ENCODE peak calls at places on chromosome 20, in four cellular contexts. I is brain microvascular endothelial cell, D is amygdala, J is LoVo. X is an unnamed sample.
A peak's percentile ranks its signal among the peaks of the same experiment; 100 is the strongest.

GRCh38 chr20:9262653-9263194 is 193.8 kb downstream of the PLCB4 start:
- DNase-seq in I (no peak), D (no peak), J (no peak), X (no peak)

GRCh38 chr20:46820682-46821081 is 74.0 kb upstream of the EYA2 start:
- DNase-seq in I (no peak), D (no peak), J (no peak), X (no peak)

GRCh38 chr20:15836634-15837033 is 736.6 kb downstream of the KIF16B start:
- DNase-seq in I (no peak), D (no peak), J (peak; percentile 22), X (no peak)

GRCh38 chr20:37198962-37199660 is 19.8 kb upstream of the MROH8 start:
- DNase-seq in I (no peak), D (no peak), J (no peak), X (no peak)

GRCh38 chr20:47058236-47058635 is 163.6 kb downstream of the EYA2 start:
- DNase-seq in I (no peak), D (no peak), J (no peak), X (no peak)

GRCh38 chr20:59794555-59794954 is 138.9 kb downstream of the SYCP2 start:
- DNase-seq in I (no peak), D (no peak), J (no peak), X (no peak)

GRCh38 chr20:63830821-63831593 is at the start of gene ZBTB46:
- DNase-seq in I (no peak), D (no peak), J (peak; percentile 69), X (no peak)

GRCh38 chr20:21640556-21640955 is 64.9 kb upstream of the PAX1 start:
- DNase-seq in I (no peak), D (no peak), J (peak; percentile 9), X (no peak)

GRCh38 chr20:61026731-61027130 is 225.3 kb upstream of the CDH4 start:
- DNase-seq in I (no peak), D (no peak), J (no peak), X (no peak)

GRCh38 chr20:51237790-51238189 is 214.9 kb upstream of the KCNG1 start:
- DNase-seq in I (no peak), D (no peak), J (no peak), X (no peak)

GRCh38 chr20:2871555-2872303 is 1.6 kb upstream of the PTPRA start:
- DNase-seq in I (no peak), D (no peak), J (no peak), X (no peak)

GRCh38 chr20:41183831-41184230 is 46.5 kb downstream of the PLCG1 start:
- DNase-seq in I (no peak), D (no peak), J (no peak), X (no peak)

GRCh38 chr20:43726811-43727338 is at the start of gene GTSF1L:
- DNase-seq in I (peak; percentile 11), D (no peak), J (no peak), X (no peak)

GRCh38 chr20:6657111-6657510 is 110.4 kb upstream of the BMP2 start:
- DNase-seq in I (no peak), D (no peak), J (no peak), X (no peak)

GRCh38 chr20:62193079-62194025 is 10.5 kb downstream of the MTG2 start:
- DNase-seq in I (no peak), D (no peak), J (no peak), X (no peak)

GRCh38 chr20:54140067-54140466 is 33.7 kb downstream of the CYP24A1 start:
- DNase-seq in I (no peak), D (no peak), J (no peak), X (no peak)

GRCh38 chr20:32263398-32263954 is 14.0 kb upstream of the KIF3B start:
- DNase-seq in I (no peak), D (no peak), J (no peak), X (no peak)

GRCh38 chr20:43658068-43658722 is 8.7 kb upstream of the MYBL2 start:
- DNase-seq in I (no peak), D (no peak), J (peak; percentile 20), X (no peak)

GRCh38 chr20:43909720-43910119 is 4.9 kb upstream of the TOX2 start:
- DNase-seq in I (no peak), D (no peak), J (no peak), X (no peak)

GRCh38 chr20:62592506-62593177 is 49.7 kb upstream of the SLCO4A1 start:
- DNase-seq in I (no peak), D (no peak), J (no peak), X (no peak)

GRCh38 chr20:62774076-62774714 is 22.1 kb upstream of the MRGBP start:
- DNase-seq in I (no peak), D (no peak), J (no peak), X (peak; percentile 51)

GRCh38 chr20:16096756-16097326 is 476.4 kb downstream of the KIF16B start:
- DNase-seq in I (no peak), D (no peak), J (no peak), X (no peak)

GRCh38 chr20:9112541-9113515 is 43.9 kb downstream of the PLCB4 start:
- DNase-seq in I (peak; percentile 62), D (no peak), J (no peak), X (no peak)

GRCh38 chr20:21325296-21325695 is 22.2 kb downstream of the XRN2 start:
- DNase-seq in I (no peak), D (no peak), J (no peak), X (no peak)

GRCh38 chr20:57465943-57466342 is 59.0 kb downstream of the CTCFL start:
- DNase-seq in I (no peak), D (no peak), J (no peak), X (no peak)

GRCh38 chr20:63652192-63652980 is 838 bp downstream of the STMN3 start:
- DNase-seq in I (no peak), D (no peak), J (no peak), X (no peak)

GRCh38 chr20:61419010-61419409 is 166.9 kb downstream of the CDH4 start:
- DNase-seq in I (no peak), D (no peak), J (no peak), X (no peak)

GRCh38 chr20:52754366-52754765 is 217.8 kb upstream of the TSHZ2 start:
- DNase-seq in I (no peak), D (no peak), J (no peak), X (no peak)

GRCh38 chr20:7038029-7038428 is 270.5 kb downstream of the BMP2 start:
- DNase-seq in I (no peak), D (no peak), J (no peak), X (no peak)

GRCh38 chr20:45229264-45230056 is 8.3 kb downstream of the SEMG2 start:
- DNase-seq in I (no peak), D (no peak), J (peak; percentile 37), X (no peak)

GRCh38 chr20:12237772-12238171 is 320.1 kb downstream of the BTBD3 start:
- DNase-seq in I (no peak), D (peak; percentile 39), J (no peak), X (peak; percentile 69)

GRCh38 chr20:51534764-51535386 is 7.6 kb downstream of the NFATC2 start:
- DNase-seq in I (no peak), D (no peak), J (no peak), X (no peak)

GRCh38 chr20:62143118-62143975 is at the start of the genes PSMA7 and SS18L1:
- DNase-seq in I (peak; percentile 37), D (no peak), J (peak; percentile 92), X (peak; percentile 78)

GRCh38 chr20:51531141-51531710 is 11.3 kb downstream of the NFATC2 start:
- DNase-seq in I (no peak), D (no peak), J (peak; percentile 14), X (no peak)

GRCh38 chr20:2800590-2801458 is at the start of gene CPXM1:
- DNase-seq in I (no peak), D (no peak), J (no peak), X (no peak)

GRCh38 chr20:45341939-45342862 is 6.0 kb downstream of the SDC4 start:
- DNase-seq in I (no peak), D (peak; percentile 23), J (no peak), X (peak; percentile 52)

X was measured in anterior cingulate cortex.